ENCODE peak calls at places on chromosomes 11 and 22, in seven cellular contexts. N is stimulated activated CD4-positive, alpha-beta T cell treated with anti-CD3 and anti-CD28 coated beads, Interleukin-2, amount 100 ng/mL, for 48 hours; B is left colon; P is GM23248; M is NCI-H2171 treated with DMSO at 0.1 percent for 48 hours; U is Calu3; A is breast epithelium. D is an unnamed sample.

GRCh38 chr11:73157141-73158010 is 15.3 kb upstream of the FCHSD2 start:
- DNase-seq in N (no peak), B (peak), P (peak), M (peak), U (no peak), A (no peak), D (peak)

GRCh38 chr22:46023558-46023981 is 46.6 kb upstream of the WNT7B start:
- DNase-seq in N (no peak), B (peak), P (peak), M (no peak), U (no peak), A (peak), D (no peak)

GRCh38 chr11:64207247-64208085 is 945 bp downstream of the FERMT3 start:
- DNase-seq in N (peak), B (peak), P (peak), M (no peak), U (no peak), A (no peak), D (no peak)

GRCh38 chr11:86537541-86538222 is 134.7 kb downstream of the ME3 start:
- DNase-seq in N (no peak), B (no peak), P (no peak), M (no peak), U (no peak), A (no peak), D (no peak)

GRCh38 chr11:11382858-11383532 is 29.9 kb upstream of the CSNK2A3 start:
- DNase-seq in N (no peak), B (no peak), P (no peak), M (peak), U (no peak), A (no peak), D (no peak)

GRCh38 chr11:4551346-4551979 is 6.5 kb downstream of the OR52M1 start:
- DNase-seq in N (no peak), B (no peak), P (peak), M (no peak), U (peak), A (no peak), D (peak)

GRCh38 chr22:47207846-47208554 is 445.6 kb downstream of the TBC1D22A start:
- DNase-seq in N (no peak), B (no peak), P (no peak), M (no peak), U (no peak), A (no peak), D (no peak)

GRCh38 chr11:32573228-32573627 is 10.4 kb upstream of the EIF3M start:
- DNase-seq in N (no peak), B (no peak), P (no peak), M (no peak), U (no peak), A (no peak), D (no peak)

GRCh38 chr11:97739892-97740782 is 1280.6 kb upstream of the CNTN5 start:
- DNase-seq in N (no peak), B (no peak), P (peak), M (peak), U (no peak), A (no peak), D (no peak)

GRCh38 chr22:42820075-42820763 is 36.9 kb downstream of the ARFGAP3 start:
- DNase-seq in N (no peak), B (no peak), P (peak), M (peak), U (no peak), A (peak), D (peak)